ENCODE peak calls at places on chromosomes 12 and 14, in four cellular contexts. U is hypothalamus, E is omental fat pad, W is dorsolateral prefrontal cortex. I is an unnamed sample.

GRCh38 chr14:75523771-75524171 is 1.5 kb downstream of the BATF start:
- DNase-seq in U (no peak), E (no peak), W (no peak), I (peak)

GRCh38 chr14:99215277-99215676 is 56.7 kb downstream of the BCL11B start:
- DNase-seq in U (no peak), E (no peak), W (no peak), I (no peak)

GRCh38 chr12:88472775-88473174 is 107.5 kb downstream of the KITLG start:
- DNase-seq in U (no peak), E (no peak), W (no peak), I (no peak)

GRCh38 chr12:52249041-52249461 is 16.0 kb downstream of the KRT7 start:
- DNase-seq in U (peak), E (no peak), W (peak), I (no peak)

GRCh38 chr14:70919774-70920173 is 12.5 kb downstream of the PCNX1 start:
- DNase-seq in U (no peak), E (no peak), W (no peak), I (no peak)

GRCh38 chr12:65536876-65537661 is 258.6 kb downstream of the MSRB3 start:
- DNase-seq in U (no peak), E (no peak), W (no peak), I (no peak)

GRCh38 chr14:99466719-99467118 is 13.9 kb downstream of the SETD3 start:
- DNase-seq in U (no peak), E (no peak), W (no peak), I (no peak)

GRCh38 chr12:126389215-126389841 is 1324.1 kb downstream of the AACS start:
- DNase-seq in U (no peak), E (no peak), W (no peak), I (no peak)

GRCh38 chr14:68249534-68250517 is 430.2 kb downstream of the RAD51B start:
- DNase-seq in U (no peak), E (no peak), W (no peak), I (no peak)

GRCh38 chr12:130715150-130715995 is 726 bp downstream of the RIMBP2 start:
- DNase-seq in U (no peak), E (no peak), W (peak), I (no peak)

GRCh38 chr12:31232361-31232965 is 93.5 kb downstream of the SINHCAF start:
- DNase-seq in U (no peak), E (no peak), W (no peak), I (no peak)

GRCh38 chr12:46159239-46159901 is 109.5 kb downstream of the SLC38A1 start:
- DNase-seq in U (no peak), E (no peak), W (no peak), I (no peak)

GRCh38 chr12:85253823-85254222 is 26.2 kb upstream of the ALX1 start:
- DNase-seq in U (no peak), E (no peak), W (no peak), I (no peak)